ENCODE peak calls at places on chromosomes 16 and 17, in four cellular contexts. U, M, X and E are unnamed samples.

GRCh38 chr16:73536931-73537330 is 489.0 kb upstream of the ZFHX3 start:
- DNase-seq in U (no peak), M (no peak), X (no peak), E (no peak)

GRCh38 chr16:3825103-3825502 is 55.4 kb downstream of the CREBBP start:
- DNase-seq in U (peak), M (no peak), X (no peak), E (no peak)

GRCh38 chr17:68937890-68938514 is 17.2 kb downstream of the ABCA8 start:
- DNase-seq in U (no peak), M (no peak), X (no peak), E (no peak)

GRCh38 chr16:30615358-30616076 is 5.3 kb upstream of the ZNF689 start:
- DNase-seq in U (peak), M (peak), X (peak), E (peak)

GRCh38 chr17:65099941-65100315 is 37.2 kb upstream of the RGS9 start:
- DNase-seq in U (peak), M (peak), X (peak), E (no peak)

GRCh38 chr16:85156869-85157268 is 44.6 kb upstream of the CIBAR2 start:
- DNase-seq in U (peak), M (no peak), X (no peak), E (no peak)

GRCh38 chr17:19958023-19958422 is 19.6 kb downstream of the AKAP10 start:
- DNase-seq in U (peak), M (no peak), X (peak), E (no peak)

GRCh38 chr16:56637814-56638750 is at the start of gene MT1A:
- DNase-seq in U (peak), M (no peak), X (peak), E (peak)

GRCh38 chr17:83100853-83101391 is 21.5 kb downstream of the METRNL start:
- DNase-seq in U (peak), M (no peak), X (no peak), E (no peak)

GRCh38 chr17:43530303-43531081 is 15.6 kb downstream of the ETV4 start:
- DNase-seq in U (peak), M (no peak), X (peak), E (peak)

GRCh38 chr17:64992325-64992802 is 64.2 kb downstream of the GNA13 start:
- DNase-seq in U (no peak), M (no peak), X (peak), E (no peak)

GRCh38 chr17:40433551-40434384 is 9.5 kb upstream of the IGFBP4 start:
- DNase-seq in U (peak), M (no peak), X (no peak), E (no peak)

GRCh38 chr17:8830141-8830540 is 31.0 kb upstream of the MFSD6L start:
- DNase-seq in U (no peak), M (no peak), X (no peak), E (no peak)

GRCh38 chr17:82592751-82593589 is 55.3 kb downstream of the WDR45B start:
- DNase-seq in U (peak), M (peak), X (peak), E (no peak)

GRCh38 chr17:68377771-68378201 is 79.5 kb downstream of the WIPI1 start:
- DNase-seq in U (no peak), M (no peak), X (no peak), E (no peak)

GRCh38 chr16:84604477-84605013 is 13.3 kb downstream of the COTL1 start:
- DNase-seq in U (no peak), M (no peak), X (no peak), E (no peak)

GRCh38 chr17:57090560-57091185 is 5.6 kb downstream of the AKAP1 start:
- DNase-seq in U (no peak), M (no peak), X (no peak), E (no peak)

GRCh38 chr16:28531777-28532744 is 6.7 kb downstream of the NUPR1 start:
- DNase-seq in U (no peak), M (no peak), X (peak), E (no peak)

GRCh38 chr17:15261063-15261817 is 3.9 kb downstream of the PMP22 start:
- DNase-seq in U (peak), M (no peak), X (peak), E (no peak)

GRCh38 chr17:78723001-78723796 is 58.9 kb downstream of the CYTH1 start:
- DNase-seq in U (no peak), M (no peak), X (no peak), E (no peak)

GRCh38 chr16:17432902-17433576 is 37.7 kb downstream of the XYLT1 start:
- DNase-seq in U (no peak), M (no peak), X (no peak), E (no peak)

GRCh38 chr17:56756536-56756935 is 77.2 kb downstream of the C17orf67 start:
- DNase-seq in U (peak), M (no peak), X (peak), E (no peak)

GRCh38 chr16:24514096-24514495 is 25.3 kb upstream of the RBBP6 start:
- DNase-seq in U (no peak), M (no peak), X (no peak), E (no peak)

GRCh38 chr17:38874505-38875419 is 4.9 kb downstream of the LASP1 start:
- DNase-seq in U (peak), M (no peak), X (no peak), E (no peak)